ENCODE peak calls at places on chromosomes 5 and 9, in seven cellular contexts. J, Q, A, I, H, G and Y are unnamed samples. For H3K4me1, the result is how much of the 10 kb centered on the place peaks cover.

GRCh38 chr9:27379311-27380236 is 82.6 kb upstream of the EQTN start:
- DNase-seq in J (no peak), I (no peak), Q (peak), G (no peak), A (no peak), H (no peak), Y (no peak)

GRCh38 chr9:103430469-103430868 is 435.3 kb downstream of the CYLC2 start:
- DNase-seq in G (no peak), Q (no peak), J (no peak), A (no peak), I (no peak), H (no peak), Y (no peak)

GRCh38 chr5:61279725-61280124 is 52.3 kb upstream of the ZSWIM6 start:
- DNase-seq in G (no peak), Q (no peak), I (peak), J (no peak), A (no peak), H (no peak), Y (no peak)

GRCh38 chr9:15936316-15936869 is 383.6 kb downstream of the CCDC171 start:
- DNase-seq in G (no peak), A (peak), H (no peak), Q (no peak), J (peak), I (peak), Y (no peak)

GRCh38 chr5:119131530-119132313 is 60.8 kb downstream of the DMXL1 start:
- DNase-seq in Q (no peak), I (peak), A (no peak), H (no peak), G (no peak), J (no peak), Y (no peak)

GRCh38 chr5:53323511-53323910 is 156.9 kb upstream of the FST start:
- DNase-seq in H (peak), G (no peak), A (no peak), Q (no peak), J (peak), I (no peak), Y (no peak)

GRCh38 chr5:95754545-95754944 is 23.4 kb downstream of the RHOBTB3 start:
- DNase-seq in J (no peak), I (no peak), H (no peak), A (no peak), G (no peak), Q (no peak), Y (no peak)

GRCh38 chr9:71509054-71509453 is 259.3 kb downstream of the CEMIP2 start:
- DNase-seq in J (no peak), I (no peak), A (no peak), H (peak), Q (no peak), G (no peak), Y (no peak)

GRCh38 chr5:131082034-131082550 is 83.0 kb downstream of the HINT1 start:
- DNase-seq in Q (no peak), H (no peak), A (no peak), G (no peak), J (no peak), I (no peak), Y (no peak)

GRCh38 chr9:38295751-38296150 is 96.8 kb upstream of the ALDH1B1 start:
- DNase-seq in G (no peak), H (peak), A (no peak), I (no peak), J (no peak), Q (no peak), Y (no peak)

GRCh38 chr9:37582548-37583157 is 6.5 kb upstream of the FBXO10 start:
- DNase-seq in I (peak), A (peak), H (peak), G (no peak), Q (no peak), J (peak), Y (no peak)

GRCh38 chr9:84839538-84839937 is 170.0 kb downstream of the NTRK2 start:
- DNase-seq in I (no peak), H (peak), J (peak), Q (no peak), G (no peak), A (peak), Y (no peak)

GRCh38 chr5:149576021-149576420 is 5.3 kb upstream of the ARHGEF37 start:
- DNase-seq in A (no peak), H (no peak), J (no peak), G (no peak), I (no peak), Q (no peak), Y (no peak)

GRCh38 chr9:127250896-127251391 is 13.6 kb upstream of the GARNL3 start:
- DNase-seq in Q (no peak), I (no peak), H (no peak), A (no peak), G (no peak), J (no peak), Y (no peak)

GRCh38 chr9:116501871-116502270 is 185.2 kb upstream of the TRIM32 start:
- DNase-seq in A (no peak), G (no peak), J (no peak), Q (no peak), H (peak), I (peak), Y (no peak)

GRCh38 chr9:125696106-125696647 is 10.8 kb downstream of the MAPKAP1 start:
- DNase-seq in G (no peak), Q (no peak), H (no peak), A (no peak), I (no peak), J (no peak), Y (no peak)

GRCh38 chr5:176697267-176697928 is 50.1 kb downstream of the TSPAN17 start:
- DNase-seq in A (no peak), Q (no peak), J (no peak), I (no peak), G (no peak), H (no peak), Y (no peak)

GRCh38 chr5:142865631-142866030 is 95.5 kb downstream of the ARHGAP26 start:
- DNase-seq in G (no peak), I (no peak), Q (no peak), H (no peak), A (no peak), J (no peak), Y (no peak)

GRCh38 chr5:140322751-140323731 is 20.1 kb upstream of the PFDN1 start:
- DNase-seq in I (peak), J (peak), A (no peak), Q (no peak), G (peak), H (peak), Y (peak)

GRCh38 chr5:90473321-90474234 is 993 bp downstream of the MBLAC2 start:
- DNase-seq in I (peak), A (peak), J (peak), H (peak), Q (peak), G (no peak), Y (no peak)

GRCh38 chr5:143008809-143009521 is 238.8 kb downstream of the ARHGAP26 start:
- DNase-seq in G (no peak), A (no peak), J (no peak), H (peak), Q (peak), I (peak), Y (peak)

GRCh38 chr9:94656190-94656589 is 16.9 kb upstream of the FBP1 start:
- DNase-seq in I (no peak), H (no peak), J (peak), Q (peak), A (peak), G (no peak), Y (no peak)

GRCh38 chr9:38075272-38075671 is 6.2 kb upstream of the SHB start:
- DNase-seq in H (no peak), A (no peak), I (no peak), Q (no peak), J (no peak), G (no peak), Y (no peak)

GRCh38 chr9:133234577-133235322 is 25.7 kb upstream of the OBP2B start:
- DNase-seq in Q (no peak), I (no peak), H (no peak), J (no peak), A (no peak), G (no peak), Y (no peak)

GRCh38 chr9:69604568-69605219 is 67.5 kb downstream of the APBA1 start:
- DNase-seq in H (no peak), I (no peak), A (no peak), Q (no peak), G (no peak), J (no peak), Y (no peak)

GRCh38 chr5:159203351-159203750 is 6.0 kb downstream of the RNF145 start:
- DNase-seq in Q (no peak), J (no peak), G (no peak), I (no peak), H (no peak), A (no peak), Y (no peak)

DNA sequence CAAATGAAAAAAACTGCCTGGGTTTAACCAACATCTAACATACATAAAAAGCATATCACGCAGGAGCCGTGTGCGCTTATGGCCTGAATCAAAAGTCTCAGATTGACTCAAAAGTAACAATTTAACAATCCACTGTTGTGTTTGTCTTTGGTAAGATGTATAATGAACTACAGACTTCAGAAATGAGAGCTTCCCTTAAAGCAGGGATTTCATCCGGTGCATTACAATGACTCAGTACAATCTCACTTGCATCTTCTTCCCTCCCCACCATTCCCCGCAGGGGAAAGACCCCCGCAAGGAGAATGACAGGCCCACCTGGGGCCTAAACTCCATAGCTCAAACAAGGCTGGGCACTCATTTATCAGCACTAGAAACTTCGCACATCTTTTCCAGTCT is 1.4 kb downstream of the ZFR start:
- DNase-seq in A (no peak), G (no peak), J (no peak), Q (no peak), H (peak), I (peak), Y (no peak)
- H3K4me1 ChIP-seq in A (under half), G (under half), J (under half), Q (under half), H (under half), I (under half), Y (half or more)

DNA sequence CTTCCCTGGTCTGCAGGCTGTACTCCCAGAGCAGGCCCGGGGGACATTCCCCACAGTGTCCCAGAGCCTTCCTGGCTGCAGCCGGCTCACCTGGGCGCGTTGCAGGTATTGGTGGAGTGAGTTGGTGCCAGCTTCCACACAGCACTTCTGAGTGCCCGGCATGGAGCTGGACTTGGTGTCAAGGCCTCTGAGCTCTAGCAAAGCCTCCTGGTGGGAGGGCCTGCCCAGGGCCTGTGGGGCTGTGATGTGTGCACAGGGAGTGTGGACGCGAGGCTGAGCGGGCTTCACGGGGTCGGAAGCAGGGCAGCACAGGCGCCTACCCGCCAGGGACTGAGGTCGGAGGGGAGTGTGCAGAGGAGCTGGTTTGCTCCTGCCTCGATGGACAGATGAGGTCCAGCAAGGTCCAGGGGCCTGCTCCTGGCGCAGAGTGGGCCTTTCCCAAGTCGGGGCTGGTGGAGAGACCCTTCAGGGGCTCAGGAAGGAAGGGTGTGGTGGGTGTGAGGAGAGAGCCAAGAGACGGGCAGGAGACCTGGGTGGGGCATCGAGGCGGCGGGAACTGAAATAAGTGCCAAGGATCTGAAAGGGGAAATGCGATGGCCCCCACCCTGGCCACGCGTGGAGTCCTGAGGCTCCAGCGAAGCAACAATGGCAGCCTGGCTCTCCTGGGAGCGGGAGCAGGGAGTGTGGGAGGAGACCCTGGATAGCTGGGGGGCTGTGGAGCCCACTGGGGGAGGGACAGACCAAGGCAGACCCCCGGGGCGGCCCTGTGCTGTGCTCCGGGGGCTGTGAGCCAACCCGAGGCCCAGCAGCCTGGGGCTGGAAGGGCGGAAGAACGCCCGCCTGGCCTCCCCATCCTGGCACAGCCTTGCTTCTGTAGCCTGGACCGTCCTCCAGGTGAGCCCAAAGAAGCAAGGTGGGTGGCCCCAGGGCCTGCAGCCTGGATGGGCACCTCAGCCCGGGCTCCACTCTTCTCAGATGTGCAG is 78.4 kb downstream of the RXRA start:
- DNase-seq in G (no peak), Q (no peak), A (no peak), J (no peak), H (no peak), I (no peak), Y (no peak)
- H3K4me1 ChIP-seq in G (half or more), Q (under half), A (under half), J (under half), H (under half), I (under half), Y (half or more)

GRCh38 chr9:34126207-34127034 is at the start of gene DCAF12:
- DNase-seq in H (peak), Q (peak), A (peak), I (peak), G (peak), J (peak), Y (peak)

GRCh38 chr9:34124103-34124502 is 2.4 kb downstream of the DCAF12 start:
- DNase-seq in J (no peak), H (no peak), I (no peak), Q (no peak), G (no peak), A (no peak), Y (no peak)

GRCh38 chr9:34127035-34127948 is 794 bp upstream of the DCAF12 start:
- DNase-seq in G (no peak), Q (no peak), A (no peak), J (no peak), H (no peak), I (no peak), Y (no peak)

GRCh38 chr9:34124923-34125322 is 1.6 kb downstream of the DCAF12 start:
- DNase-seq in A (no peak), H (peak), J (no peak), G (no peak), Q (no peak), I (no peak), Y (no peak)

GRCh38 chr9:34125681-34126206 is 754 bp downstream of the DCAF12 start:
- DNase-seq in J (peak), I (peak), H (peak), A (peak), G (no peak), Q (peak), Y (no peak)
- H3K4me1 ChIP-seq in J (under half), I (under half), H (under half), A (under half), G (under half), Q (under half), Y (half or more)

DNA sequence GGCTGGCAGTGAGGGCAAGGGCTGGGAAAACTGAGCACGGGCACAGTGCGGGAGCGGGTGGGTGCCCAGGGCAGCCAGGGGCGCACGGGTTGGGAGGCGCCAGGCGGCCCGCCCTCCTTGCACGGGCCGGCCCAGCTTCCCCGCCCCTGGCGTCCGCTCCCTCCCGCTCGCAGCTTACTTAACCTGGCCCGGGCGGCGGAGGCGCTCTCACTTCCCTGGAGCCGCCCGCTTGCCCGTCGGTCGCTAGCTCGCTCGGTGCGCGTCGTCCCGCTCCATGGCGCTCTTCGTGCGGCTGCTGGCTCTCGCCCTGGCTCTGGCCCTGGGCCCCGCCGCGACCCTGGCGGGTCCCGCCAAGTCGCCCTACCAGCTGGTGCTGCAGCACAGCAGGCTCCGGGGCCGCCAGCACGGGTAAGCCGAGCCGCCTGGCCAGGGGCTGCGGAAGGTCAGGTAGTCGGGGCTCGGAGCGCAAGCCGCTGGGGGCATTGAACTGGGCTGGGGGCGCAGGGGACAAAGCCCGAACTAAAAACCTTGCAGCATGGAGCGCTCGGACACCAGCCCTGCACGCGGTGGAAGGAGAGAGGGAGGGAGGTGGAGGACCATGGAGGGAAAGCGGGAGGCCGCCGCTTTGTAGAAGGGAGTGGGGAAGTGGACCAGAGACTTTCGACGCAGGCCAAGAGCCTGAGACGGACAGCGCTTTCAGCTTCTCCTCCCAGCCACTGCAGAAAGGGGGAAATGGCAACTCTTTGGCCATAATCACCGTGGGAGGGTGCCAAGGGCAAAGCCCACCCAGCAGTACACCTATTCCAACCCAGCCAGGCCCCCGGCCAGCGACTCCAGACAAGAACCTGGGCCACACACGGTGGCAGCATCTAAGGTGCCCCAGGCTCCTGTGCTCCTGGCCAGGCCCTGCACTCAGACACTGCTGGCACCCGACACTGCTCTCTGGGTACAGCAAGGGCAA is at the start of gene TGFBI:
- DNase-seq in H (peak), G (no peak), I (peak), Q (peak), A (peak), J (no peak), Y (peak)
- H3K4me1 ChIP-seq in H (half or more), G (under half), I (under half), Q (under half), A (under half), J (under half), Y (under half)

DNA sequence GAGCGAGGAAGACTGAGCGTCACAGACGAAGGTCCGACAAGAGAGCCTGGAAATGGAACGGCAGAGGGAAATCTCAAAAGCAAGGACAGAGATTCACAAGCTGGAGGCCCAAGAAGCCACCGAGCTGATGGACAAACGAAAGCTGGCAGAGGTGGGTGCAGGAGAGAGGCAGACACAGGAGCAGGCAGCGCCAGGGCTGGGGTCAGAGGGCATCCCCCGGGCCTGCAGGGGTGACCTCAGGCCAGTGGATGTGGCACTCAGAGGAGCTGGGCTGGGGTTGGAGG is 40.6 kb downstream of the EXD3 start:
- DNase-seq in A (no peak), Q (no peak), H (no peak), G (no peak), I (no peak), J (no peak), Y (no peak)
- H3K4me1 ChIP-seq in A (under half), Q (under half), H (under half), G (under half), I (under half), J (under half), Y (under half)

GRCh38 chr9:137683307-137683864 is 64.6 kb downstream of the EHMT1 start:
- DNase-seq in H (no peak), Q (no peak), J (no peak), A (no peak), G (no peak), I (no peak), Y (no peak)

GRCh38 chr9:137685035-137685885 is 66.5 kb downstream of the EHMT1 start:
- DNase-seq in J (no peak), H (no peak), G (no peak), I (peak), A (no peak), Q (no peak), Y (no peak)

GRCh38 chr9:137679695-137680305 is 61.0 kb downstream of the EHMT1 start:
- DNase-seq in A (no peak), Q (no peak), H (no peak), I (no peak), G (no peak), J (no peak), Y (no peak)

GRCh38 chr9:137680445-137681358 is 61.9 kb downstream of the EHMT1 start:
- DNase-seq in Q (no peak), H (no peak), J (no peak), A (peak), G (no peak), I (no peak), Y (no peak)

DNA sequence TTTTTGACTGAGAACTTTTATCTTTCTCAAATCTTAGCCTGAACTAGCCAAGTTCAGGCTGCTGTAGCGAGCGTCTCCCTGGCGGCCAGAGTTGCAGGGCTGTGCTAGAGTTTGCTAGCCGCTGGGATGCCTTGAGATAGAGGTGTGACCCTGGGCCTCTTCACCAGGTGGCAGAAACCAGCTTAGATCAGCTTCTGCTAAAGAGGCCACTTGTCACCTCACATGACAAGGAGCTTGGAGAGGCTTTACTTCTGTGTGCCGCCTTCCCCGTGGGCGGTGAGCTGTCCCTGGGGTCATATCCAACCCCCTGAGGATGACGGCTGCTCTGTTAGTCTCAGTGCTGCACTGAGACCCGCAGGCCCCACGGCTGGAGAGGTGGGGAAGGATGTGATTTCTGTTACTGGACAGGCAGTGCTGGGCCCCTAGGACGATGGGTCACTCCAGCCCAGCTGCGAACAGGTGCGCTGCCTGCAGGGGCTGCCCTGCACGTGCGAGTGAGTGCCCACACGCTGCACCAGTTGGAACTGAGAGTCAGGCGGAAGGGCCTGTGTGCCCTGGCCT is 63.7 kb downstream of the EHMT1 start:
- DNase-seq in J (no peak), G (no peak), H (no peak), I (no peak), Q (no peak), A (peak), Y (no peak)
- H3K4me1 ChIP-seq in J (under half), G (under half), H (under half), I (under half), Q (under half), A (under half), Y (under half)

GRCh38 chr5:123809594-123810172 is 297.7 kb downstream of the CSNK1G3 start:
- DNase-seq in H (no peak), G (no peak), J (no peak), Q (peak), I (no peak), A (peak), Y (no peak)
- H3K4me1 ChIP-seq in H (under half), G (under half), J (half or more), Q (under half), I (under half), A (half or more), Y (under half)